ENCODE peak calls at places on chromosomes 2 and 18, in four cellular contexts. R, Y, H and E are unnamed samples. For H3K27me3 and H3K4me1, the result is how much of the 10 kb centered on the place peaks cover.

GRCh38 chr2:99729104-99729503 is 239.3 kb upstream of the REV1 start:
- DNase-seq in R (no peak), Y (no peak), H (no peak), E (no peak)

GRCh38 chr2:99841749-99842148 is 300.6 kb downstream of the AFF3 start:
- DNase-seq in R (no peak), Y (peak), H (no peak), E (no peak)

GRCh38 chr2:105519516-105519915 is 120.7 kb upstream of the FHL2 start:
- DNase-seq in R (no peak), Y (no peak), H (no peak), E (no peak)

GRCh38 chr2:206260427-206261012 is 13.9 kb upstream of the ZDBF2 start:
- DNase-seq in R (no peak), Y (no peak), H (no peak), E (no peak)

GRCh38 chr18:45775241-45775676 is 50.2 kb upstream of the SIGLEC15 start:
- DNase-seq in R (peak), Y (peak), H (peak), E (peak)

GRCh38 chr2:5057895-5058294 is 634.3 kb upstream of the SOX11 start:
- DNase-seq in R (no peak), Y (no peak), H (no peak), E (no peak)

GRCh38 chr2:96907405-96908041 is 37.6 kb upstream of the SEMA4C start:
- DNase-seq in R (no peak), Y (peak), H (peak), E (peak)

GRCh38 chr2:111701266-111701665 is 182.7 kb downstream of the ANAPC1 start:
- DNase-seq in R (no peak), Y (no peak), H (no peak), E (no peak)

GRCh38 chr18:6719098-6719913 is 10.2 kb upstream of the ARHGAP28 start:
- DNase-seq in R (no peak), Y (no peak), H (no peak), E (no peak)

GRCh38 chr2:86633094-86633740 is 9.6 kb upstream of the RNF103 start:
- DNase-seq in R (no peak), Y (no peak), H (no peak), E (no peak)

GRCh38 chr18:49127606-49128190 is 176.9 kb upstream of the SMAD7 start:
- DNase-seq in R (no peak), Y (no peak), H (no peak), E (no peak)

GRCh38 chr2:39782591-39782990 is 3.5 kb upstream of the THUMPD2 start:
- DNase-seq in R (no peak), Y (no peak), H (no peak), E (no peak)

GRCh38 chr2:219688560-219689445 is 61.4 kb downstream of the SLC4A3 start:
- DNase-seq in R (no peak), Y (peak), H (no peak), E (no peak)

GRCh38 chr2:32124660-32125059 is 41.0 kb upstream of the SLC30A6 start:
- DNase-seq in R (no peak), Y (no peak), H (no peak), E (no peak)

GRCh38 chr2:184178229-184178628 is 420.1 kb upstream of the ZNF804A start:
- DNase-seq in R (no peak), Y (no peak), H (no peak), E (no peak)

GRCh38 chr2:220053919-220054318 is 426.5 kb downstream of the SLC4A3 start:
- DNase-seq in R (no peak), Y (no peak), H (no peak), E (no peak)

GRCh38 chr18:8893628-8894231 is 188.4 kb downstream of the MTCL1 start:
- DNase-seq in R (no peak), Y (no peak), H (no peak), E (no peak)

GRCh38 chr18:13374468-13375301 is 156.1 kb downstream of the LDLRAD4 start:
- DNase-seq in R (no peak), Y (peak), H (no peak), E (no peak)

GRCh38 chr18:49018553-49018943 is 67.8 kb upstream of the SMAD7 start:
- DNase-seq in R (no peak), Y (no peak), H (no peak), E (no peak)

GRCh38 chr2:147331790-147332419 is 512.9 kb upstream of the ACVR2A start:
- DNase-seq in R (no peak), Y (peak), H (no peak), E (no peak)

GRCh38 chr2:174247474-174248186 is 702 bp downstream of the OLA1 start:
- DNase-seq in R (no peak), Y (peak), H (no peak), E (no peak)

GRCh38 chr2:20745924-20746555 is 76.9 kb downstream of the LDAH start:
- DNase-seq in R (no peak), Y (peak), H (no peak), E (no peak)

GRCh38 chr2:68039317-68039716 is 23.5 kb downstream of the C1D start:
- DNase-seq in R (no peak), Y (no peak), H (no peak), E (no peak)

GRCh38 chr18:75530548-75531211 is 103.2 kb upstream of the SMIM21 start:
- DNase-seq in R (no peak), Y (no peak), H (no peak), E (no peak)

GRCh38 chr2:169767243-169767888 is 31.3 kb upstream of the SSB start:
- DNase-seq in R (peak), Y (peak), H (peak), E (peak)

GRCh38 chr2:122236152-122236892 is 480.9 kb downstream of the TSN start:
- DNase-seq in R (no peak), Y (no peak), H (no peak), E (no peak)

GRCh38 chr2:10407841-10408648 is 40.1 kb downstream of the ODC1 start:
- DNase-seq in R (peak), Y (peak), H (no peak), E (peak)

GRCh38 chr2:10406491-10406890 is 41.6 kb downstream of the ODC1 start:
- DNase-seq in R (no peak), Y (no peak), H (no peak), E (no peak)

GRCh38 chr2:10406016-10406415 is 42.1 kb downstream of the ODC1 start:
- DNase-seq in R (no peak), Y (peak), H (no peak), E (no peak)

GRCh38 chr2:10408649-10409579 is 39.2 kb downstream of the ODC1 start:
- DNase-seq in R (peak), Y (peak), H (peak), E (no peak)

DNA sequence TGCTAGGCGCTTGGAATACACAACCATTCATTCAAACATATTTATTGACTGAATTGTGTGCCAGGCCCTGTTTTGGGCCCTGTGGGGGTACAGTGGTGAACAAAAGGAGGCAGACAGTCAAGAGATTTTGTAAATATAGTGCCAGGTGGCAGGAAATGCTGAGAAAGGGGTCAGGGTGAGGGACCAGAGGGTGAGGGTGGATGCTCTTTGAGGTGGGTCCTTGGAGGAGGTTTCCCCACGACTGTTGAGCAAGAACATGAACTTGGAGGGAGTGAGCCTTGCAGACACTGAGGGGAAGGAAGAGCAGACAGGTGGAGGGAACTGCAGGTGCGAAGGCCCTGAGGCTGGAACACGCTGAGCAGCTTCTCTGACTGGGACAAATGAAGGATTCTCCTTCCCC is 40.7 kb downstream of the ODC1 start:
- DNase-seq in R (no peak), Y (no peak), H (no peak), E (no peak)
- TF ChIP-seq CTCF in R (no peak), Y (no peak), H (no peak), E (no peak)

GRCh38 chr2:8616084-8616419 is 65.8 kb upstream of the ID2 start:
- DNase-seq in R (no peak), Y (no peak), H (no peak), E (no peak)
- H3K27me3 ChIP-seq in R (under half), Y (under half), H (under half), E (under half)

GRCh38 chr2:216107320-216107719 is 1.8 kb upstream of the XRCC5 start:
- DNase-seq in R (no peak), Y (no peak), H (no peak), E (no peak)
- H3K4me1 ChIP-seq in R (under half), Y (under half), H (under half), E (under half)

GRCh38 chr2:64889803-64890202 is 99.4 kb upstream of the SLC1A4 start:
- DNase-seq in R (no peak), Y (no peak), H (no peak), E (no peak)

GRCh38 chr2:64887565-64887964 is 101.6 kb upstream of the SLC1A4 start:
- DNase-seq in R (no peak), Y (no peak), H (no peak), E (no peak)

GRCh38 chr2:64888591-64889309 is 100.4 kb upstream of the SLC1A4 start:
- DNase-seq in R (no peak), Y (peak), H (no peak), E (no peak)
- TF ChIP-seq CTCF in R (no peak), Y (peak), H (no peak), E (no peak)

DNA sequence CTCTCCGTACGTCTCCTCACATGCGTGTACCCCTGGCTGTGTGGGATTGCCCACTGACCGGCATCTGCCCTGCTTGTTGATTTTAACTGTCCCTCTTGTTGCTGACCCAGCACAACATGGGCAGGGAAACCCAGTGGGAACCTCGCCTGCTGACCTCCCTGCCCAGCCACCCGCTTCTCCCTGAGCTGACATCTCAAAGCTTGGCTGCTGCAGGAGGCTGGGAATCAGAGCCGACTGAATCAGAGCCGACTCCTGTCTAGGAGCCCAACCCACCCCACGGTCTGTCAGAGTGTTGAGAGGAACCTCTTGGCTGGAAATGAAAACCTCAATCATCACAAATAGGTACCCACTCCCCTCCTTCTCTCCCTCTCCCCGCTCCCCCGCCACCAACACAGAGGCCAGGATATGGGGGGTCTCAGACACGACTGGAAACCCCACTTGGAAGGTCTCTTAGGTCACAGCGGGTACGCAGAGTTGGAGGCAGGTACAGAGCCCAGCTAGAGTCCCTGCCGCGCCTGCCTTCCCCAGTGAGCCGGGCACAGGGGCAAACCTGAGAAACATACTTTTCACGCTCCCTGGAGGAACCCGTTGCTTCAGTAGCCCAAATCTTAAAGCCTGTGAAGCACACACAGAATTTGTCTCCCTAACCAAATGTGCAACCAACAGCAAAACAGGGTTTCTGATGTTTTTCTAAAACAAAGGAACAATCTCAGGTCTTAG is 784 bp downstream of the EDAR start:
- DNase-seq in R (no peak), Y (no peak), H (no peak), E (no peak)
- H3K27me3 ChIP-seq in R (under half), Y (under half), H (under half), E (under half)

DNA sequence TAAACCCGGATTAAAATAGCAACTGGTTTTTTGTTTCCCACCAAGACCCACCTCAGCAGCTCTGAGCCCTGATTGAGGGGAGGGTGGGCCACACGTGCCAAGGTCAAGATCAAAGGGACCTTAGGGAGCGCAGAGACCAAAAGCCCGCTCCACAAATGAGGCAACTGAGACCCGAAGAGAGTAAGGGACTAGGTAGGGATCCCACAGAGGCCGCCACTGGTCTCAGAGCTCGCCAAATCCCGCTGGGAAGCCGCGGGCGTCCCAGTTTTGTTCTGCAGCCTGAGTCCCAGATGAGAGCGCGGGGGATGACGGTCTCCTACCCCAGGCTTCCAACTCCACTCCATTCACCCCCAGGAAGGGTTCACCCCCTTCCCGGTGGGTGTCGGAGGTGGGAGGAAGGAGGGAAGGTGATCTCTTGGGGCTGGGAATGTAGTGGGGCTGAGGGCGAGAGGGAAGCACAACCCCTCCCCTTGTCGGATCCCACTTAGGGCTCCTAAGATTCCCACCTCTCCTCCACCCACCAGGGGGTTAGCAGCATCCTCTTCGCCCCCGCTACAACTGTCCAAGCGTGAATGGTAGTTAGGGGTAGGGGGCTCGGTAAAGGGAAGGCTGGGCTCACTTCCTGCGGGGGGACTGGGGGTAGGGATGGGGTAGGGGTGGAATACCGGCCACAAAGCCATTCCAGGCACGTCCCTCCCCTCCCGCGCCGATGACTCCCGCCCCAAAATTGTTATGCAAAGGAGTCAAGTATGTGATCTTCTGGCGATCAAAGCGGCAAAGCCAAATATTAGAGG is 7.3 kb upstream of the EN1 start:
- DNase-seq in R (no peak), Y (no peak), H (no peak), E (no peak)
- H3K4me1 ChIP-seq in R (under half), Y (under half), H (under half), E (under half)